ENCODE peak calls at places on chromosomes 11 and 22, in seven cellular contexts. One of them, this sample, is unnamed.

GRCh38 chr22:43945632-43946390 is 9.4 kb upstream of the SAMM50 start:
- ATAC-seq in psoas muscle: peak
- ATAC-seq in activated naive CD8-positive, alpha-beta T cell treated with anti-CD3 and anti-CD28 coated beads, Interleukin-2, amount 50 U/mL, for 24 hours: peak
- ATAC-seq in CD4-positive, CD25-positive, alpha-beta regulatory T cell: peak
- ATAC-seq in HepG2: peak
- ATAC-seq in heart left ventricle: peak
- ATAC-seq in stimulated activated naive CD8-positive, alpha-beta T cell treated with anti-CD3 and anti-CD28 coated beads, Interleukin-15, amount 100 ng/mL, for 72 hours: peak
- ATAC-seq in this sample: peak

GRCh38 chr11:86264649-86265048 is 20.1 kb downstream of the EED start:
- ATAC-seq in psoas muscle: no peak
- ATAC-seq in HepG2: no peak
- ATAC-seq in CD4-positive, CD25-positive, alpha-beta regulatory T cell: no peak
- ATAC-seq in activated naive CD8-positive, alpha-beta T cell treated with anti-CD3 and anti-CD28 coated beads, Interleukin-2, amount 50 U/mL, for 24 hours: no peak
- ATAC-seq in stimulated activated naive CD8-positive, alpha-beta T cell treated with anti-CD3 and anti-CD28 coated beads, Interleukin-15, amount 100 ng/mL, for 72 hours: no peak
- ATAC-seq in heart left ventricle: no peak
- ATAC-seq in this sample: no peak

GRCh38 chr11:78438298-78438975 is 20.8 kb upstream of the GAB2 start:
- ATAC-seq in psoas muscle: no peak
- ATAC-seq in heart left ventricle: no peak
- ATAC-seq in activated naive CD8-positive, alpha-beta T cell treated with anti-CD3 and anti-CD28 coated beads, Interleukin-2, amount 50 U/mL, for 24 hours: no peak
- ATAC-seq in CD4-positive, CD25-positive, alpha-beta regulatory T cell: no peak
- ATAC-seq in stimulated activated naive CD8-positive, alpha-beta T cell treated with anti-CD3 and anti-CD28 coated beads, Interleukin-15, amount 100 ng/mL, for 72 hours: no peak
- ATAC-seq in HepG2: no peak
- ATAC-seq in this sample: no peak

GRCh38 chr11:94219771-94220170 is 84.6 kb upstream of the IZUMO1R start:
- ATAC-seq in heart left ventricle: no peak
- ATAC-seq in CD4-positive, CD25-positive, alpha-beta regulatory T cell: no peak
- ATAC-seq in stimulated activated naive CD8-positive, alpha-beta T cell treated with anti-CD3 and anti-CD28 coated beads, Interleukin-15, amount 100 ng/mL, for 72 hours: no peak
- ATAC-seq in psoas muscle: no peak
- ATAC-seq in activated naive CD8-positive, alpha-beta T cell treated with anti-CD3 and anti-CD28 coated beads, Interleukin-2, amount 50 U/mL, for 24 hours: no peak
- ATAC-seq in HepG2: no peak
- ATAC-seq in this sample: no peak

GRCh38 chr11:12724301-12725046 is 50.3 kb downstream of the TEAD1 start:
- ATAC-seq in CD4-positive, CD25-positive, alpha-beta regulatory T cell: no peak
- ATAC-seq in stimulated activated naive CD8-positive, alpha-beta T cell treated with anti-CD3 and anti-CD28 coated beads, Interleukin-15, amount 100 ng/mL, for 72 hours: no peak
- ATAC-seq in psoas muscle: peak
- ATAC-seq in heart left ventricle: peak
- ATAC-seq in HepG2: peak
- ATAC-seq in activated naive CD8-positive, alpha-beta T cell treated with anti-CD3 and anti-CD28 coated beads, Interleukin-2, amount 50 U/mL, for 24 hours: no peak
- ATAC-seq in this sample: no peak

GRCh38 chr11:110182886-110183285 is 89.7 kb downstream of the ZC3H12C start:
- ATAC-seq in HepG2: no peak
- ATAC-seq in psoas muscle: no peak
- ATAC-seq in stimulated activated naive CD8-positive, alpha-beta T cell treated with anti-CD3 and anti-CD28 coated beads, Interleukin-15, amount 100 ng/mL, for 72 hours: peak
- ATAC-seq in CD4-positive, CD25-positive, alpha-beta regulatory T cell: no peak
- ATAC-seq in activated naive CD8-positive, alpha-beta T cell treated with anti-CD3 and anti-CD28 coated beads, Interleukin-2, amount 50 U/mL, for 24 hours: peak
- ATAC-seq in heart left ventricle: no peak
- ATAC-seq in this sample: peak

GRCh38 chr22:44753189-44754042 is 1.0 kb downstream of the ARHGAP8 start:
- ATAC-seq in CD4-positive, CD25-positive, alpha-beta regulatory T cell: no peak
- ATAC-seq in activated naive CD8-positive, alpha-beta T cell treated with anti-CD3 and anti-CD28 coated beads, Interleukin-2, amount 50 U/mL, for 24 hours: no peak
- ATAC-seq in HepG2: no peak
- ATAC-seq in psoas muscle: no peak
- ATAC-seq in stimulated activated naive CD8-positive, alpha-beta T cell treated with anti-CD3 and anti-CD28 coated beads, Interleukin-15, amount 100 ng/mL, for 72 hours: no peak
- ATAC-seq in heart left ventricle: peak
- ATAC-seq in this sample: no peak

GRCh38 chr22:35630387-35630793 is 13.3 kb upstream of the MB start:
- ATAC-seq in HepG2: peak
- ATAC-seq in activated naive CD8-positive, alpha-beta T cell treated with anti-CD3 and anti-CD28 coated beads, Interleukin-2, amount 50 U/mL, for 24 hours: no peak
- ATAC-seq in heart left ventricle: no peak
- ATAC-seq in psoas muscle: no peak
- ATAC-seq in stimulated activated naive CD8-positive, alpha-beta T cell treated with anti-CD3 and anti-CD28 coated beads, Interleukin-15, amount 100 ng/mL, for 72 hours: peak
- ATAC-seq in CD4-positive, CD25-positive, alpha-beta regulatory T cell: no peak
- ATAC-seq in this sample: no peak

GRCh38 chr22:42947211-42947990 is 67.5 kb downstream of the PACSIN2 start:
- ATAC-seq in activated naive CD8-positive, alpha-beta T cell treated with anti-CD3 and anti-CD28 coated beads, Interleukin-2, amount 50 U/mL, for 24 hours: no peak
- ATAC-seq in CD4-positive, CD25-positive, alpha-beta regulatory T cell: no peak
- ATAC-seq in psoas muscle: peak
- ATAC-seq in HepG2: peak
- ATAC-seq in stimulated activated naive CD8-positive, alpha-beta T cell treated with anti-CD3 and anti-CD28 coated beads, Interleukin-15, amount 100 ng/mL, for 72 hours: no peak
- ATAC-seq in heart left ventricle: peak
- ATAC-seq in this sample: no peak

GRCh38 chr11:71477637-71478011 is 24.6 kb downstream of the NADSYN1 start:
- ATAC-seq in psoas muscle: no peak
- ATAC-seq in heart left ventricle: no peak
- ATAC-seq in CD4-positive, CD25-positive, alpha-beta regulatory T cell: no peak
- ATAC-seq in stimulated activated naive CD8-positive, alpha-beta T cell treated with anti-CD3 and anti-CD28 coated beads, Interleukin-15, amount 100 ng/mL, for 72 hours: no peak
- ATAC-seq in activated naive CD8-positive, alpha-beta T cell treated with anti-CD3 and anti-CD28 coated beads, Interleukin-2, amount 50 U/mL, for 24 hours: no peak
- ATAC-seq in HepG2: no peak
- ATAC-seq in this sample: no peak

GRCh38 chr22:19734837-19735382 is 11.6 kb downstream of the GP1BB start:
- ATAC-seq in CD4-positive, CD25-positive, alpha-beta regulatory T cell: no peak
- ATAC-seq in psoas muscle: no peak
- ATAC-seq in HepG2: no peak
- ATAC-seq in heart left ventricle: no peak
- ATAC-seq in stimulated activated naive CD8-positive, alpha-beta T cell treated with anti-CD3 and anti-CD28 coated beads, Interleukin-15, amount 100 ng/mL, for 72 hours: no peak
- ATAC-seq in activated naive CD8-positive, alpha-beta T cell treated with anti-CD3 and anti-CD28 coated beads, Interleukin-2, amount 50 U/mL, for 24 hours: no peak
- ATAC-seq in this sample: no peak

GRCh38 chr11:75312346-75312745 is 39.1 kb downstream of the ARRB1 start:
- ATAC-seq in CD4-positive, CD25-positive, alpha-beta regulatory T cell: no peak
- ATAC-seq in psoas muscle: no peak
- ATAC-seq in activated naive CD8-positive, alpha-beta T cell treated with anti-CD3 and anti-CD28 coated beads, Interleukin-2, amount 50 U/mL, for 24 hours: no peak
- ATAC-seq in HepG2: no peak
- ATAC-seq in heart left ventricle: no peak
- ATAC-seq in stimulated activated naive CD8-positive, alpha-beta T cell treated with anti-CD3 and anti-CD28 coated beads, Interleukin-15, amount 100 ng/mL, for 72 hours: no peak
- ATAC-seq in this sample: no peak

GRCh38 chr11:85772700-85773099 is 38.2 kb downstream of the SYTL2 start:
- ATAC-seq in psoas muscle: no peak
- ATAC-seq in heart left ventricle: peak
- ATAC-seq in activated naive CD8-positive, alpha-beta T cell treated with anti-CD3 and anti-CD28 coated beads, Interleukin-2, amount 50 U/mL, for 24 hours: no peak
- ATAC-seq in HepG2: no peak
- ATAC-seq in stimulated activated naive CD8-positive, alpha-beta T cell treated with anti-CD3 and anti-CD28 coated beads, Interleukin-15, amount 100 ng/mL, for 72 hours: no peak
- ATAC-seq in CD4-positive, CD25-positive, alpha-beta regulatory T cell: no peak
- ATAC-seq in this sample: no peak

GRCh38 chr22:37086184-37086583 is 23.3 kb downstream of the TMPRSS6 start:
- ATAC-seq in activated naive CD8-positive, alpha-beta T cell treated with anti-CD3 and anti-CD28 coated beads, Interleukin-2, amount 50 U/mL, for 24 hours: no peak
- ATAC-seq in CD4-positive, CD25-positive, alpha-beta regulatory T cell: no peak
- ATAC-seq in psoas muscle: no peak
- ATAC-seq in stimulated activated naive CD8-positive, alpha-beta T cell treated with anti-CD3 and anti-CD28 coated beads, Interleukin-15, amount 100 ng/mL, for 72 hours: no peak
- ATAC-seq in HepG2: no peak
- ATAC-seq in heart left ventricle: no peak
- ATAC-seq in this sample: no peak

GRCh38 chr11:35337136-35337918 is 82.0 kb downstream of the SLC1A2 start:
- ATAC-seq in heart left ventricle: peak
- ATAC-seq in psoas muscle: peak
- ATAC-seq in HepG2: peak
- ATAC-seq in CD4-positive, CD25-positive, alpha-beta regulatory T cell: peak
- ATAC-seq in stimulated activated naive CD8-positive, alpha-beta T cell treated with anti-CD3 and anti-CD28 coated beads, Interleukin-15, amount 100 ng/mL, for 72 hours: peak
- ATAC-seq in activated naive CD8-positive, alpha-beta T cell treated with anti-CD3 and anti-CD28 coated beads, Interleukin-2, amount 50 U/mL, for 24 hours: peak
- ATAC-seq in this sample: peak

GRCh38 chr11:12088047-12088481 is 22.3 kb upstream of the MICAL2 start:
- ATAC-seq in activated naive CD8-positive, alpha-beta T cell treated with anti-CD3 and anti-CD28 coated beads, Interleukin-2, amount 50 U/mL, for 24 hours: no peak
- ATAC-seq in psoas muscle: peak
- ATAC-seq in heart left ventricle: peak
- ATAC-seq in CD4-positive, CD25-positive, alpha-beta regulatory T cell: no peak
- ATAC-seq in HepG2: peak
- ATAC-seq in stimulated activated naive CD8-positive, alpha-beta T cell treated with anti-CD3 and anti-CD28 coated beads, Interleukin-15, amount 100 ng/mL, for 72 hours: peak
- ATAC-seq in this sample: peak

GRCh38 chr11:2451916-2452694 is 7.3 kb downstream of the KCNQ1 start:
- ATAC-seq in heart left ventricle: peak
- ATAC-seq in HepG2: no peak
- ATAC-seq in CD4-positive, CD25-positive, alpha-beta regulatory T cell: no peak
- ATAC-seq in activated naive CD8-positive, alpha-beta T cell treated with anti-CD3 and anti-CD28 coated beads, Interleukin-2, amount 50 U/mL, for 24 hours: no peak
- ATAC-seq in psoas muscle: no peak
- ATAC-seq in stimulated activated naive CD8-positive, alpha-beta T cell treated with anti-CD3 and anti-CD28 coated beads, Interleukin-15, amount 100 ng/mL, for 72 hours: peak
- ATAC-seq in this sample: no peak

GRCh38 chr22:25536578-25536977 is 27.9 kb upstream of the GRK3 start:
- ATAC-seq in psoas muscle: no peak
- ATAC-seq in stimulated activated naive CD8-positive, alpha-beta T cell treated with anti-CD3 and anti-CD28 coated beads, Interleukin-15, amount 100 ng/mL, for 72 hours: no peak
- ATAC-seq in activated naive CD8-positive, alpha-beta T cell treated with anti-CD3 and anti-CD28 coated beads, Interleukin-2, amount 50 U/mL, for 24 hours: no peak
- ATAC-seq in heart left ventricle: peak
- ATAC-seq in HepG2: no peak
- ATAC-seq in CD4-positive, CD25-positive, alpha-beta regulatory T cell: no peak
- ATAC-seq in this sample: no peak

GRCh38 chr11:96260067-96260511 is 82.9 kb downstream of the MAML2 start:
- ATAC-seq in CD4-positive, CD25-positive, alpha-beta regulatory T cell: no peak
- ATAC-seq in heart left ventricle: no peak
- ATAC-seq in stimulated activated naive CD8-positive, alpha-beta T cell treated with anti-CD3 and anti-CD28 coated beads, Interleukin-15, amount 100 ng/mL, for 72 hours: no peak
- ATAC-seq in activated naive CD8-positive, alpha-beta T cell treated with anti-CD3 and anti-CD28 coated beads, Interleukin-2, amount 50 U/mL, for 24 hours: no peak
- ATAC-seq in HepG2: no peak
- ATAC-seq in psoas muscle: no peak
- ATAC-seq in this sample: no peak

GRCh38 chr22:44084044-44084772 is 60.1 kb downstream of the PARVB start:
- ATAC-seq in activated naive CD8-positive, alpha-beta T cell treated with anti-CD3 and anti-CD28 coated beads, Interleukin-2, amount 50 U/mL, for 24 hours: no peak
- ATAC-seq in psoas muscle: peak
- ATAC-seq in heart left ventricle: peak
- ATAC-seq in CD4-positive, CD25-positive, alpha-beta regulatory T cell: no peak
- ATAC-seq in HepG2: no peak
- ATAC-seq in stimulated activated naive CD8-positive, alpha-beta T cell treated with anti-CD3 and anti-CD28 coated beads, Interleukin-15, amount 100 ng/mL, for 72 hours: no peak
- ATAC-seq in this sample: no peak

GRCh38 chr11:134411887-134412507 is at the start of gene B3GAT1:
- ATAC-seq in psoas muscle: no peak
- ATAC-seq in activated naive CD8-positive, alpha-beta T cell treated with anti-CD3 and anti-CD28 coated beads, Interleukin-2, amount 50 U/mL, for 24 hours: no peak
- ATAC-seq in CD4-positive, CD25-positive, alpha-beta regulatory T cell: no peak
- ATAC-seq in stimulated activated naive CD8-positive, alpha-beta T cell treated with anti-CD3 and anti-CD28 coated beads, Interleukin-15, amount 100 ng/mL, for 72 hours: peak
- ATAC-seq in heart left ventricle: no peak
- ATAC-seq in HepG2: no peak
- ATAC-seq in this sample: no peak

GRCh38 chr22:19891350-19892248 is 36.9 kb upstream of the GNB1L start:
- ATAC-seq in psoas muscle: no peak
- ATAC-seq in heart left ventricle: peak
- ATAC-seq in activated naive CD8-positive, alpha-beta T cell treated with anti-CD3 and anti-CD28 coated beads, Interleukin-2, amount 50 U/mL, for 24 hours: peak
- ATAC-seq in stimulated activated naive CD8-positive, alpha-beta T cell treated with anti-CD3 and anti-CD28 coated beads, Interleukin-15, amount 100 ng/mL, for 72 hours: peak
- ATAC-seq in CD4-positive, CD25-positive, alpha-beta regulatory T cell: peak
- ATAC-seq in HepG2: peak
- ATAC-seq in this sample: peak

This sample was measured in activated T-helper 17 cell treated with anti-CD3 and anti-CD28 coated beads, Interleukin-2, amount 50 U/mL, for 72 hours.